ENCODE peak calls at places on chromosomes 11 and 22, in nine cellular contexts. P, B, X, K, L, S, W, O and F are unnamed samples.

GRCh38 chr11:6405837-6406236 is 13.1 kb downstream of the APBB1 start:
- DNase-seq in L (no peak), P (no peak), S (no peak), X (no peak), O (no peak), B (no peak), K (no peak), W (no peak), F (no peak)

GRCh38 chr22:39459681-39460080 is 2.9 kb downstream of the MGAT3 start:
- DNase-seq in X (no peak), P (no peak), L (no peak), B (no peak), O (no peak), S (no peak), W (no peak), K (no peak), F (no peak)

GRCh38 chr22:17866127-17866526 is 91.9 kb upstream of the BID start:
- DNase-seq in B (no peak), S (no peak), O (no peak), W (no peak), K (no peak), P (no peak), L (peak), X (no peak), F (no peak)

GRCh38 chr11:60699282-60699681 is at the start of gene MS4A8:
- DNase-seq in P (peak), L (no peak), S (no peak), B (no peak), K (no peak), W (no peak), O (peak), X (no peak), F (no peak)

GRCh38 chr11:67371549-67372231 is 1.7 kb downstream of the CLCF1 start:
- DNase-seq in P (no peak), O (peak), L (no peak), W (peak), X (peak), B (peak), K (peak), S (no peak), F (peak)

GRCh38 chr11:16185042-16185441 is 171.3 kb downstream of the SOX6 start:
- DNase-seq in S (no peak), L (no peak), W (no peak), B (no peak), P (no peak), K (no peak), O (no peak), X (no peak), F (no peak)

GRCh38 chr11:37689951-37690350 is 1091.9 kb upstream of the RAG2 start:
- DNase-seq in K (no peak), P (no peak), L (no peak), W (peak), S (no peak), O (no peak), B (no peak), X (no peak), F (no peak)

GRCh38 chr11:86288776-86289507 is 13.1 kb upstream of the HIKESHI start:
- DNase-seq in W (no peak), X (no peak), K (peak), S (no peak), P (no peak), L (no peak), O (no peak), B (no peak), F (no peak)

GRCh38 chr11:87063982-87064381 is 26.2 kb downstream of the TMEM135 start:
- DNase-seq in P (no peak), L (no peak), K (no peak), B (no peak), W (peak), X (no peak), S (peak), O (no peak), F (no peak)